ENCODE peak calls at places on chromosomes 6 and 20, in seven cellular contexts. K is cardiac muscle cell, D is psoas muscle, W is A673, B is SJSA1, X is GM23338, L is ovary. G is an unnamed sample.

GRCh38 chr6:30998785-30999184 is 11.5 kb upstream of the MUC22 start:
- DNase-seq in B (no peak), K (no peak), W (no peak), X (no peak), D (no peak), L (no peak), G (no peak)

GRCh38 chr20:62709537-62709905 is 885 bp downstream of the NTSR1 start:
- DNase-seq in K (no peak), B (no peak), D (no peak), L (no peak), X (no peak), W (no peak), G (no peak)

GRCh38 chr6:3258720-3259490 is at the start of gene PSMG4:
- DNase-seq in W (peak; percentile 92), X (peak; percentile 95), D (peak; percentile 98), K (peak; percentile 95), B (peak; percentile 95), L (peak; percentile 94), G (peak; percentile 99)

GRCh38 chr20:62476074-62476838 is 461 bp upstream of the GATA5 start:
- DNase-seq in X (peak; percentile 65), L (no peak), D (no peak), K (peak; percentile 93), B (no peak), W (no peak), G (no peak)

GRCh38 chr20:34946661-34947060 is 8.9 kb downstream of the GSS start:
- DNase-seq in B (no peak), L (no peak), D (no peak), W (no peak), K (no peak), X (no peak), G (no peak)

GRCh38 chr6:149615805-149616204 is 32.7 kb downstream of the KATNA1 start:
- DNase-seq in L (no peak), X (no peak), D (no peak), K (peak; percentile 75), W (no peak), B (no peak), G (no peak)

GRCh38 chr20:54494303-54495006 is 19.1 kb downstream of the DOK5 start:
- DNase-seq in X (no peak), B (no peak), W (no peak), K (no peak), L (no peak), D (no peak), G (no peak)

GRCh38 chr6:30130887-30131862 is 4.8 kb upstream of the TRIM40 start:
- DNase-seq in L (peak; percentile 58), D (peak; percentile 58), B (peak; percentile 73), X (peak; percentile 92), W (peak; percentile 88), K (peak; percentile 86), G (peak; percentile 77)

GRCh38 chr20:51966296-51966971 is 164.1 kb upstream of the SALL4 start:
- DNase-seq in L (peak; percentile 8), K (peak; percentile 75), X (peak; percentile 95), W (peak; percentile 76), D (peak; percentile 51), B (peak; percentile 69), G (no peak)

GRCh38 chr6:41588083-41588482 is 41.9 kb downstream of the FOXP4 start:
- DNase-seq in B (no peak), W (no peak), X (no peak), L (no peak), K (no peak), D (no peak), G (no peak)
- H3K4me1 ChIP-seq in B (peaks cover 9% of the 10 kb centered on the region), W (peaks cover 7% of the 10 kb centered on the region), X (peaks cover 34% of the 10 kb centered on the region), L (no peaks in the 10 kb centered on the region), K (peaks cover 30% of the 10 kb centered on the region), D (no peaks in the 10 kb centered on the region), G (peaks cover 2% of the 10 kb centered on the region)

GRCh38 chr6:17910178-17910577 is 77.3 kb downstream of the KIF13A start:
- DNase-seq in K (no peak), B (no peak), X (no peak), W (no peak), L (no peak), D (no peak), G (no peak)
- H3K4me1 ChIP-seq in K (peaks cover 17% of the 10 kb centered on the region), B (peaks cover 28% of the 10 kb centered on the region), X (peaks cover 40% of the 10 kb centered on the region), W (peaks cover 18% of the 10 kb centered on the region), L (peaks cover 5% of the 10 kb centered on the region), D (peaks cover 57% of the 10 kb centered on the region), G (peaks cover 6% of the 10 kb centered on the region)

GRCh38 chr6:318265-318890 is 26.1 kb downstream of the DUSP22 start:
- DNase-seq in L (no peak), K (no peak), X (no peak), B (no peak), W (no peak), D (no peak), G (peak; percentile 69)

GRCh38 chr6:315921-316752 is 23.9 kb downstream of the DUSP22 start:
- DNase-seq in B (no peak), K (no peak), X (peak; percentile 44), L (no peak), D (no peak), W (no peak), G (no peak)

GRCh38 chr6:317068-317451 is 24.8 kb downstream of the DUSP22 start:
- DNase-seq in K (no peak), X (no peak), W (no peak), B (no peak), D (no peak), L (no peak), G (peak; percentile 85)

GRCh38 chr6:316753-317038 is 24.4 kb downstream of the DUSP22 start:
- DNase-seq in W (no peak), K (no peak), B (no peak), L (no peak), X (no peak), D (no peak), G (no peak)

GRCh38 chr6:317452-318144 is 25.3 kb downstream of the DUSP22 start:
- DNase-seq in K (no peak), W (no peak), B (no peak), D (no peak), L (no peak), X (no peak), G (peak; percentile 79)
- H3K4me1 ChIP-seq in K (no peaks in the 10 kb centered on the region), W (no peaks in the 10 kb centered on the region), B (no peaks in the 10 kb centered on the region), D (peaks cover 4% of the 10 kb centered on the region), L (no peaks in the 10 kb centered on the region), X (peaks cover 15% of the 10 kb centered on the region), G (peaks cover 72% of the 10 kb centered on the region)

DNA sequence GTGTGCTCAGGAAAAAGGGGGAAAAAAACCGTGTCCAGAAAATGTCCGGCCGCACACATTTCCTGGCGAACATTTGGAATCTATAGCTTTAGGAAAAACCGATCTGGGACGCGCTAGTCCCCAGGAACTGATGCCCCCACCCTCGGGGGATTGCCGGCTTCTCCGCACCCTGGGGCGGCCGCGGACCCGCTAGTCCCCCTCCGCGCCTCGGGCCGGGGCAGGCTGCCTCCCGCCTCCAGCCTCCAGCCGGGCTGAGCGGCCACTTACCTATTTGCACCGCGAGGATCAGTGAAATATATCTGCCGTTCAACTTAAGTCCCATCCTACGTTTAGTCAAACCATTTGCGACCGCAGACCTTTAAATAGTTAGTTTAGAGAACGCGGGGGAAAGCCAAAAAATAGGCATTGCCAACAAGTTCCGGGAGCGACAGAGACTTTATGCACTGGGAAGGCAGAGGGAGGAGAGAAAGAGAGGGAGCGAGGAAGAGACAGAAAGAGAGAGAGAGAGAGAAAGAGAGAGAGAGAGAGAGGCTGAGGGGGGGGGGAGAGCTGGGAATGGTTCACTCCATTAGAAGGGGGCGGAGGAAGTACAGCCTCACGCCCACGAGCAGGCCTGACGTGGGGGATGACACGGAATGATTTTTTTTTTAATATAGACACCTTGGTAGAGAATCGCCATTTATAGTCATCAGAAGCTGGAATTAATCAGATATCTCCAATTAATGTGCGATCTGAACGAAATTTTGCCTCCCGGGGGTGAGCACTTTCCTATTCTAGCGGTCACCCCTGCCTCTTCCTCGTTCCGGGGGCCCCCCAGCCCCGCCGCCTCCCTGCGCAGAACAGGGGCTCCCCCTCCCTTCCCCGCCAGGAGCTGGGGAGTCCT is at the start of gene NRN1:
- DNase-seq in D (no peak), L (no peak), W (peak; percentile 74), K (no peak), X (peak; percentile 48), B (no peak), G (no peak)
- H3K4me1 ChIP-seq in D (peaks cover 26% of the 10 kb centered on the region), L (peaks cover 6% of the 10 kb centered on the region), W (peaks cover 16% of the 10 kb centered on the region), K (peaks cover 17% of the 10 kb centered on the region), X (peaks cover 58% of the 10 kb centered on the region), B (peaks cover 19% of the 10 kb centered on the region), G (peaks cover 74% of the 10 kb centered on the region)

GRCh38 chr20:44552950-44553908 is 29.1 kb upstream of the PKIG start:
- DNase-seq in B (no peak), W (peak; percentile 24), X (no peak), K (peak; percentile 84), D (no peak), L (no peak), G (no peak)
- H3K4me1 ChIP-seq in B (peaks cover 44% of the 10 kb centered on the region), W (peaks cover 13% of the 10 kb centered on the region), X (no peaks in the 10 kb centered on the region), K (peaks cover 62% of the 10 kb centered on the region), D (peaks cover 48% of the 10 kb centered on the region), L (peaks cover 14% of the 10 kb centered on the region), G (no peaks in the 10 kb centered on the region)